ENCODE peak calls at places on chromosomes 4 and X, in ten cellular contexts. K is fibroblast of lung, W is PC-3, P is SK-N-SH, T is mesenchymal stem cell, V is GM23338, C is IMR-90, E is neuronal stem cell, B is MM.1S, H is astrocyte. I is an unnamed sample. For H3K4me1, the result is how much of the 10 kb centered on the place peaks cover.

GRCh38 chr4:122874194-122874593 is 47.6 kb downstream of the FGF2 start:
- DNase-seq in K (peak), W (peak), P (no peak), T (peak), V (no peak), C (peak), E (no peak), B (no peak), H (peak), I (peak)

GRCh38 chr4:6008092-6008551 is 10.1 kb downstream of the C4orf50 start:
- DNase-seq in K (no peak), W (no peak), P (no peak), T (no peak), V (peak), C (no peak), E (no peak), B (no peak), H (no peak), I (no peak)

GRCh38 chr4:109432676-109433075 is 939 bp upstream of the SEC24B start:
- DNase-seq in K (peak), W (no peak), P (no peak), T (peak), V (no peak), C (peak), E (no peak), B (no peak), H (peak), I (peak)

GRCh38 chr4:7758444-7758815 is 181.2 kb downstream of the AFAP1 start:
- DNase-seq in K (no peak), W (no peak), P (no peak), T (no peak), V (no peak), C (no peak), E (no peak), B (no peak), H (no peak), I (no peak)

GRCh38 chrX:10110984-10111363 is 45.8 kb upstream of the CLCN4 start:
- DNase-seq in K (no peak), W (no peak), P (no peak), T (no peak), V (no peak), C (no peak), E (no peak), B (peak), H (no peak), I (peak)

GRCh38 chrX:49892552-49892951 is 13.3 kb downstream of the USP27X start:
- DNase-seq in K (no peak), W (no peak), P (no peak), T (no peak), V (peak), C (no peak), E (no peak), B (no peak), H (no peak), I (no peak)

GRCh38 chrX:22059800-22060199 is 27.7 kb downstream of the PHEX start:
- DNase-seq in K (no peak), W (no peak), P (no peak), T (no peak), V (no peak), C (no peak), E (no peak), B (no peak), H (no peak), I (no peak)

GRCh38 chrX:120749141-120749846 is 119.4 kb upstream of the C1GALT1C1 start:
- DNase-seq in K (peak), W (no peak), P (no peak), T (no peak), V (no peak), C (no peak), E (no peak), B (peak), H (peak), I (no peak)

GRCh38 chr4:80202190-80202711 is 4.9 kb downstream of the PRDM8 start:
- DNase-seq in K (peak), W (peak), P (no peak), T (peak), V (peak), C (peak), E (no peak), B (peak), H (peak), I (peak)

GRCh38 chrX:49270249-49270921 is 792 bp downstream of the PPP1R3F start:
- DNase-seq in K (no peak), W (no peak), P (peak), T (no peak), V (peak), C (no peak), E (no peak), B (no peak), H (no peak), I (peak)

GRCh38 chr4:118823471-118823870 is 12.5 kb downstream of the SEC24D start:
- DNase-seq in K (no peak), W (peak), P (no peak), T (no peak), V (no peak), C (no peak), E (no peak), B (no peak), H (no peak), I (no peak)

GRCh38 chr4:77010841-77011354 is 61.3 kb downstream of the SEPTIN11 start:
- DNase-seq in K (peak), W (peak), P (no peak), T (peak), V (no peak), C (peak), E (no peak), B (no peak), H (peak), I (peak)

GRCh38 chr4:40881851-40882250 is 132.1 kb downstream of the NSUN7 start:
- DNase-seq in K (no peak), W (no peak), P (peak), T (no peak), V (no peak), C (no peak), E (no peak), B (no peak), H (no peak), I (no peak)

GRCh38 chr4:187366530-187367279 is 628.9 kb upstream of the ZFP42 start:
- DNase-seq in K (no peak), W (no peak), P (no peak), T (no peak), V (peak), C (no peak), E (no peak), B (no peak), H (no peak), I (no peak)

GRCh38 chrX:42832764-42833549 is 55.0 kb upstream of the PPP1R2C start:
- DNase-seq in K (no peak), W (no peak), P (no peak), T (no peak), V (no peak), C (no peak), E (no peak), B (no peak), H (no peak), I (no peak)

GRCh38 chrX:111288841-111289240 is 18.6 kb upstream of the CAPN6 start:
- DNase-seq in K (no peak), W (no peak), P (peak), T (no peak), V (no peak), C (no peak), E (no peak), B (no peak), H (no peak), I (no peak)

GRCh38 chr4:76055421-76055820 is 19.1 kb upstream of the ART3 start:
- DNase-seq in K (no peak), W (no peak), P (no peak), T (no peak), V (no peak), C (no peak), E (no peak), B (no peak), H (no peak), I (no peak)

GRCh38 chr4:17578482-17578891 is 1.5 kb downstream of the LAP3 start:
- DNase-seq in K (no peak), W (peak), P (no peak), T (peak), V (no peak), C (peak), E (no peak), B (peak), H (no peak), I (no peak)

GRCh38 chr4:62816566-62816965 is 1592.7 kb downstream of the TECRL start:
- DNase-seq in K (no peak), W (no peak), P (peak), T (no peak), V (peak), C (no peak), E (no peak), B (no peak), H (no peak), I (no peak)

GRCh38 chr4:183876268-183876934 is 28.7 kb upstream of the STOX2 start:
- DNase-seq in K (peak), W (peak), P (peak), T (peak), V (no peak), C (peak), E (no peak), B (no peak), H (peak), I (peak)

GRCh38 chr4:140666889-140667614 is 89.1 kb downstream of the TBC1D9 start:
- DNase-seq in K (no peak), W (no peak), P (no peak), T (peak), V (no peak), C (no peak), E (no peak), B (peak), H (no peak), I (no peak)

GRCh38 chr4:20253272-20253798 is 1.6 kb downstream of the SLIT2 start:
- DNase-seq in K (peak), W (no peak), P (no peak), T (peak), V (peak), C (peak), E (peak), B (no peak), H (no peak), I (peak)

GRCh38 chrX:22395372-22395771 is 122.7 kb downstream of the CBLL2 start:
- DNase-seq in K (peak), W (peak), P (no peak), T (peak), V (no peak), C (peak), E (no peak), B (no peak), H (peak), I (peak)

GRCh38 chrX:136635235-136635634 is 12.7 kb upstream of the CD40LG start:
- DNase-seq in K (no peak), W (no peak), P (no peak), T (no peak), V (no peak), C (no peak), E (no peak), B (peak), H (no peak), I (no peak)

GRCh38 chrX:46686003-46686645 is 72.8 kb downstream of the SLC9A7 start:
- DNase-seq in K (peak), W (peak), P (peak), T (peak), V (peak), C (peak), E (peak), B (peak), H (no peak), I (peak)

GRCh38 chr4:681736-682451 is 7.1 kb downstream of the SLC49A3 start:
- DNase-seq in K (no peak), W (peak), P (peak), T (no peak), V (peak), C (no peak), E (no peak), B (no peak), H (no peak), I (no peak)

GRCh38 chrX:134374294-134374693 is 85.7 kb upstream of the HPRT1 start:
- DNase-seq in K (peak), W (peak), P (no peak), T (peak), V (no peak), C (no peak), E (no peak), B (peak), H (peak), I (peak)

GRCh38 chr4:24771241-24771640 is 24.1 kb upstream of the SOD3 start:
- DNase-seq in K (peak), W (peak), P (no peak), T (no peak), V (no peak), C (no peak), E (no peak), B (no peak), H (peak), I (no peak)

GRCh38 chr4:154741877-154742851 is 1.6 kb upstream of the LRAT start:
- DNase-seq in K (peak), W (no peak), P (peak), T (no peak), V (peak), C (no peak), E (peak), B (no peak), H (peak), I (peak)

GRCh38 chr4:10079951-10080873 is 36.4 kb downstream of the WDR1 start:
- DNase-seq in K (no peak), W (no peak), P (peak), T (no peak), V (no peak), C (no peak), E (no peak), B (no peak), H (no peak), I (no peak)

GRCh38 chr4:31234494-31234893 is 514.3 kb downstream of the PCDH7 start:
- DNase-seq in K (no peak), W (no peak), P (no peak), T (no peak), V (peak), C (no peak), E (no peak), B (peak), H (no peak), I (no peak)

GRCh38 chrX:7190157-7190556 is 42.2 kb upstream of the PUDP start:
- DNase-seq in K (no peak), W (peak), P (no peak), T (no peak), V (no peak), C (no peak), E (no peak), B (no peak), H (no peak), I (no peak)

GRCh38 chr4:188701952-188702351 is 562.7 kb downstream of the TRIML1 start:
- DNase-seq in K (no peak), W (no peak), P (no peak), T (no peak), V (no peak), C (no peak), E (no peak), B (no peak), H (no peak), I (no peak)

GRCh38 chr4:6909970-6910339 is 329 bp downstream of the TBC1D14 start:
- DNase-seq in K (no peak), W (peak), P (no peak), T (no peak), V (peak), C (no peak), E (no peak), B (peak), H (no peak), I (peak)

GRCh38 chrX:153556767-153557166 is 39.3 kb downstream of the ATP2B3 start:
- DNase-seq in K (no peak), W (no peak), P (no peak), T (no peak), V (no peak), C (no peak), E (no peak), B (no peak), H (no peak), I (no peak)

GRCh38 chr4:157728215-157728614 is 444.6 kb downstream of the GASK1B start:
- DNase-seq in K (no peak), W (no peak), P (no peak), T (no peak), V (no peak), C (no peak), E (no peak), B (no peak), H (no peak), I (no peak)

GRCh38 chrX:2693526-2694002 is 2.5 kb downstream of the CD99 start:
- DNase-seq in K (no peak), W (no peak), P (no peak), T (peak), V (no peak), C (no peak), E (no peak), B (no peak), H (no peak), I (peak)

GRCh38 chr4:98970386-98970785 is 25.1 kb upstream of the METAP1 start:
- DNase-seq in K (no peak), W (peak), P (no peak), T (no peak), V (peak), C (peak), E (no peak), B (no peak), H (no peak), I (no peak)

DNA sequence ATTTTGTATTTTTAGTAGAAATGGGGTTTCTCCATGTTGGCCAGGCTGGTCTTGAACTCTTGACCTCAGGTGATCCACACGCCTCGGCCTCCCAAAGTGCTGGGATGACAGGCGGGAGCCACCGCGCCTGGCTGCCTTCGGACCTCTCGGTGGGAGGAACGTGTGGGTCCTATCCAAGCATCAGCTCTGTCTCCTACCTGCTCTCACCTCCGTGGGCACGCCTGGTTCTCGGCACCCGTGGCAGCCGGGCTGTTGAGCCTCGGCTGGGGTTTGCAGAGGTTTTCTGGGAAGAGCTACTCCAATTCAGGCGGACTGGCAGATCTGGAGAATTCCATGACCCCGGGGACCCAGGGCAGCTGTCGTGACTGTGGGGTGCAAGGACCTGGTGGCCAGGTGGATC is 23.6 kb upstream of the PPP2R3B start:
- DNase-seq in K (no peak), W (no peak), P (no peak), T (no peak), V (no peak), C (no peak), E (no peak), B (no peak), H (no peak), I (no peak)
- H3K4me1 ChIP-seq in K (under half), W (under half), P (under half), T (under half), V (under half), C (under half), E (under half), B (under half), H (under half), I (under half)

DNA sequence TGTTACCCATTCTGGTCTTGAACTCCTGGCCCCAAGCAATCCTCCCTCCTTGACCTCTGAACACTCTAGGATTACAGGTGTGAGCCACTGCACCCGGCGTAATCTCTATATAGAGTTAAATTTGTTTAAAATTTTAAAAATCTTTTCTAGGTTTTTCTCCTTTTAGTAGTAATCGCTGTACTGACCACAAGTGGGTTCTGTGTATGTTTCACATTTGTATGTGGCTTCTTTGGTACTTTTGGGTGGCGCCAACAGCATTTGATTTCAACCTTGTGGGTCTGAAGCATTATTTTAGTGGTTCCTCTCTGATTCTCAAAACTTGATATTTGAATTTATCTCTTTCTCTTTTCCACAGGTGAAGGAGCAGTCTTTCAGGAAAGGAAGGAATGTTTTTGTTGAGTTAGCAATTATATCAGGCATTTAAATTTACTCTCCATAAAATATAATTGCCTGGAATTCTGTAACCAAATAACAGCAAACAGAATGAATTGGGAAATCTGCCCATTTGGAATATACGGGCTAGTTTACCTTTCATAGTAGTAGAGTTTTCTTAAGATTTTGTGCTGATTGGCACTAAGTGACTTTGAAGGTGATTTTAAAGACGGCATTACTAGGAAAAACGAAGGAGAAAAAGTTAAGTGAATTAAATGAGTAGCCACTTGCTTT is 29.5 kb downstream of the ARHGAP10 start:
- DNase-seq in K (no peak), W (no peak), P (no peak), T (no peak), V (no peak), C (no peak), E (no peak), B (no peak), H (no peak), I (no peak)
- H3K27ac ChIP-seq in K (no peak), W (no peak), P (no peak), T (no peak), V (no peak), C (no peak), E (no peak), B (no peak), H (no peak), I (no peak)

DNA sequence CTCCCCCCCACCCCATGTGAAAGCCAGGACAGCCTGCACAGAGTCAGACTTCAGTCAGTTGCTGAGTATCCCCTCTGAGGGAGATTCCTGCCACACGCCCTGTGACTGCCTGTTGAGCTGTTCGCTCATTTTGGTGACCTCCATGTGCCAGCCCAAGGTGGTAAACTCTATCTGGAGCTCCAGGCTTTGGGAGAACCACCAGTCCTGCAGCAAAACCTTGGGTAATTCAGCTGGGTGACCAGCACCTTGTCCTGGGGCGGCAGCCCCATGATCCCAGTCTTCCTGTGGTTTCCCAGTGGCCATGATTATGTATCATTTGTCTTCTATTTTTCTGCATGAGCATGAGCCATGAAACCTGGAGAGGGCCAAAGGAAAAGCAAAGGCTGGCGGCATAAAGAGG is 73.4 kb downstream of the NBDY start:
- DNase-seq in K (no peak), W (no peak), P (no peak), T (no peak), V (no peak), C (no peak), E (no peak), B (no peak), H (no peak), I (no peak)
- H3K4me2 ChIP-seq in K (peak), W (no peak), P (no peak), T (no peak), V (no peak), C (no peak), E (no peak), B (peak), H (no peak), I (no peak)

GRCh38 chr4:138099385-138099784 is 142.8 kb downstream of the SLC7A11 start:
- DNase-seq in K (no peak), W (no peak), P (no peak), T (no peak), V (no peak), C (no peak), E (no peak), B (no peak), H (no peak), I (no peak)

GRCh38 chr4:138092060-138092459 is 150.1 kb downstream of the SLC7A11 start:
- DNase-seq in K (no peak), W (peak), P (no peak), T (no peak), V (peak), C (no peak), E (no peak), B (no peak), H (no peak), I (no peak)

GRCh38 chr4:138095378-138095777 is 146.8 kb downstream of the SLC7A11 start:
- DNase-seq in K (no peak), W (no peak), P (no peak), T (no peak), V (no peak), C (no peak), E (no peak), B (no peak), H (no peak), I (no peak)

GRCh38 chr4:138097912-138098600 is 144.1 kb downstream of the SLC7A11 start:
- DNase-seq in K (peak), W (no peak), P (no peak), T (no peak), V (no peak), C (no peak), E (no peak), B (no peak), H (peak), I (no peak)

DNA sequence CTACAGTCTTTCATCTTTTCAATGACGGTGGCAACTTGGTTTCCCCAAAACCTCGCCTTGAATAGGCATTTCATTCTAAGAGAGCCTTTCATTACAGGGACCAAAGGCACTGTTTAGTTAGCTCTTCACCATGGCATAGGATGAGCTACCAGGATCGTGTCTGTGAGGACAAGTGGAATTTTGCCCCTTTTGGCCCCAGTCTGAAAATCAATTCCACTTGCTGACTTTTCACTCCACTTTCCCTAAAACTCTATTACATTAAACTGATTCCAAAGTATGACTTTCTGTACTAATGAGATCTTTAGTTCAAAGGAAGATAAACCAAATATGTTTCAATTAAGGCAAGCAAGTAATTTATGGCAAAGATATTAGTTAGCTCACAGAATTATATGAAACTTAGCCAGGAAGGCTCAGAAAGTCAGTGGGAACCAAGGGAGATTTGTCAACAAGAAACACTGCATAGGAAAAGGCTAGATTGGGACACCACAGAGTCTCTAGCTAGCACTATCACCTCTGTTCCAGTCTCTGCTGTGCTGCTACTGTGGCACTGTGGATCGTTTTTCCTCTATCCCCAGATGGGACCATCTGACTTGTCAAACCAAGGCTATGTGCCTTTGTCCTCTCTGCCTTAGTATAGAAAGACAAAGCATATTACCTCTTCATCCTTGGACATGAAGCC is 145.6 kb downstream of the SLC7A11 start:
- DNase-seq in K (no peak), W (no peak), P (no peak), T (no peak), V (no peak), C (no peak), E (no peak), B (no peak), H (no peak), I (no peak)
- H3K4me1 ChIP-seq in K (under half), W (under half), P (under half), T (under half), V (under half), C (under half), E (under half), B (under half), H (under half), I (under half)

I was measured in GM23248.